ENCODE peak calls at places on chromosomes 3 and 15, in nine cellular contexts. X, L, V, M, A, O, U, R and B are unnamed samples.
A peak's percentile ranks its signal among the peaks of the same experiment; 100 is the strongest.

GRCh38 chr15:98899266-98900021 is 108.1 kb downstream of the PGPEP1L start:
- DNase-seq in L (no peak), V (no peak), O (no peak), X (no peak), U (no peak), M (peak; percentile 39), A (peak; percentile 60), R (no peak), B (no peak)

GRCh38 chr3:10474439-10474723 is 31.0 kb downstream of the ATP2B2 start:
- DNase-seq in R (no peak), V (no peak), L (no peak), O (no peak), X (no peak), U (no peak), M (no peak), A (no peak), B (no peak)

GRCh38 chr3:159151130-159151529 is 349.3 kb downstream of the MFSD1 start:
- DNase-seq in X (no peak), V (no peak), R (no peak), A (no peak), O (no peak), U (no peak), L (no peak), M (no peak), B (no peak)

GRCh38 chr3:61522064-61522463 is 39.3 kb upstream of the PTPRG start:
- DNase-seq in O (no peak), U (no peak), L (no peak), V (no peak), X (no peak), R (no peak), A (no peak), M (no peak), B (no peak)

GRCh38 chr15:25799906-25800700 is 63.0 kb downstream of the ATP10A start:
- DNase-seq in V (no peak), X (no peak), L (no peak), O (no peak), U (no peak), R (no peak), M (no peak), A (no peak), B (no peak)

GRCh38 chr3:128914966-128915645 is 35.7 kb downstream of the ACAD9 start:
- DNase-seq in X (no peak), O (no peak), U (no peak), M (no peak), L (no peak), R (no peak), A (no peak), V (no peak), B (no peak)

GRCh38 chr3:102223139-102223538 is 211.7 kb upstream of the ZPLD1 start:
- DNase-seq in O (no peak), V (no peak), L (no peak), U (no peak), A (no peak), X (no peak), R (no peak), M (no peak), B (no peak)

GRCh38 chr3:184742676-184743135 is 30.8 kb upstream of the MAGEF1 start:
- DNase-seq in U (no peak), X (no peak), M (no peak), L (no peak), O (no peak), A (no peak), V (no peak), R (peak; percentile 32), B (no peak)

GRCh38 chr15:67064607-67065530 is 533 bp upstream of the SMAD3 start:
- DNase-seq in M (no peak), A (peak; percentile 79), O (no peak), U (peak; percentile 60), L (peak; percentile 63), V (peak; percentile 79), R (no peak), X (no peak), B (peak; percentile 78)

GRCh38 chr3:122992628-122993570 is 34.7 kb downstream of the SEMA5B start:
- DNase-seq in U (no peak), X (no peak), R (no peak), V (no peak), A (no peak), O (no peak), L (no peak), M (no peak), B (no peak)

DNA sequence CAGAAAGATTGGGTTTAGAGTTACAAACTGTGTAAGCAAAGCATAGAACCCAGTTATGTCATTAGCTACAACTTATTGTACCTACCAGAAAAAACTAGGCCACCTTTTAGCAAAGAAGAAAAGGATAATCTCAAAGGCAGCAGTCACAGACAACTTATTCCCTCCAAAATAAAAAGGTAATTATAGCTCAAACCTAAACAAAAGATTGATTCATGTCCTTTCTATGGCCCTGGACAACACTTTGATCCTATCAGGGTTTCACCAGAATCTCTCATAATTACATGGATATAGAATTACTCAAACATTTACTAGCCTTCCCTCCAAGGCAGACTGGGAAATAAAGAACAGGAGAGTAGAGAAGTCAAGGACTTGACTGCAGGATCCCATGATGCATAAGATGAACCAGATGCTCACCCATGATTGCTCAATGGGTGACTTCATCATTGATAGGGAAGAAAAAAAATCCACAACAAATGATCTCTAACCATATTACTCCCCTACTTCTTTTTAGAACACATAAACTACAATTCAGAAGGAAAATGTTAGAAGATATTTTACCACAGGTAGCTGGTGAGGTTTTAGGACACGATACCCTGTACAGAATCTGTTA is 17.4 kb downstream of the DET1 start:
- DNase-seq in V (no peak), R (no peak), O (peak; percentile 46), L (no peak), X (no peak), M (peak; percentile 20), U (no peak), A (no peak), B (no peak)
- TF ChIP-seq CTCF in V (no peak), R (no peak), O (no peak), L (no peak), X (no peak), M (no peak), U (no peak), A (no peak), B (no peak)

GRCh38 chr3:156554842-156555687 is at the start of gene SSR3:
- DNase-seq in L (peak; percentile 99), X (peak; percentile 99), M (peak; percentile 100), O (peak; percentile 97), V (peak; percentile 99), U (peak; percentile 94), R (peak; percentile 97), A (peak; percentile 100), B (peak; percentile 97)
- TF ChIP-seq CTCF in L (peak; percentile 57), X (peak; percentile 23), M (peak; percentile 27), O (peak; percentile 19), V (no peak), U (no peak), R (no peak), A (peak; percentile 27), B (peak; percentile 49)

GRCh38 chr3:194343561-194343893 is 7.6 kb downstream of the CPN2 start:
- DNase-seq in X (no peak), M (no peak), V (no peak), U (no peak), O (no peak), L (no peak), A (no peak), R (no peak), B (no peak)
- TF ChIP-seq CTCF in X (no peak), M (no peak), V (no peak), U (no peak), O (no peak), L (no peak), A (no peak), R (no peak), B (no peak)

DNA sequence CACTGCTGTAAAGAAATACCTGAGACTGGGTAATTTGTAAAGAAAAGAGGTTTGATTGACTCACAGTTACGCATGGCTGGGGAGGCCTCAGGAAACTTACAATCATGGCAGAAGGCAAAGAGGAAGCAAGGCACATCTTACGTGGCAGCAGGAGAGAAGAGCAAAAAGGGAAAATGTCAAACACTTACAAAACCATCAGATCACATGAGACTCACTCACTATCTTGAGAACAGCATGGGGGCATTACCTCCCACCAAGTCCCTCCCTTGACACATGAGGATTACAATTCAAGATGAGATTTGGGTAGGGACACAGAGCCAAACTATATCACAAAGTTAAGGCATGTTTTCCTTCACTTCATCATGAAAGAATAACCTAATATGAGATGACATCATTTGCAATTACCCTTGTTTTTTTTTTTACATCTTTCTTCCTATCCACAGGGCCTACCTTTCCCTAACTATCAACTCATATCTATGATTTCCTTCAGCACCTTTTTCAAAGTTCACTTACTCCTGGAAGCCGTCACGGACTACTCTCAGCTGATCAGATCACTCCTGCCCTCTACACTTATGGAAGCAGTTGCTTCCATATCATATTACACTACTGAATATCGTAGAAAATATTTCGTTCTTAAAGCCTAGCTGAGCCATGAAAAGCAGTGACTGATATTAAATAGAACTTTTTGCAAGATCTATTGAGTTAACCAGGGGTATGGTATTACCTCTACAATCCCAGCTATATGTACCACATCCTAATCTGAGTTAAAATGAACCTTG is 25.5 kb upstream of the ATP8B4 start:
- DNase-seq in U (no peak), V (no peak), R (no peak), L (no peak), A (no peak), X (no peak), M (no peak), O (no peak), B (no peak)
- TF ChIP-seq CTCF in U (no peak), V (no peak), R (no peak), L (no peak), A (no peak), X (no peak), M (no peak), O (no peak), B (no peak)

DNA sequence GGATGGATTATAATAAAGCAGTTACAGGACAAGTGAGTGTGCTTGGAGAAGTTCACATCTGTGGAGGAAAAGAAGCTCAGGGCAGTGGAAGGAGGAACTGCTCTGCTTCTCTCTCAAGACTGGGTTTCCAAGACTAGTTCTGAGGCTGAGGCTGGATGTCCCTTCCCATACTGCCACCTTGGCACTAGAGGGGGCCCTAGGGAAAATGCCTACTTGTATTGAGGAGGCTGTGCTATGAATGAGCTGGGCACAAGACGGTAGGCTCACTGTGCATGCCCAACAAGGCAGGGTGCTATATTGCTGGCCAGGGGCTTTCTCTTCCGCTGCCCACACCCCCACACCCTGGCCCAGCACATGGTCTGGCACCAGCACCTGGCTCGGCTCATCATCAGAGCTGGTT is 65.2 kb downstream of the SLCO2A1 start:
- DNase-seq in O (no peak), R (no peak), X (no peak), U (no peak), L (no peak), A (no peak), M (no peak), V (peak; percentile 5), B (no peak)
- TF ChIP-seq CTCF in O (peak; percentile 12), R (no peak), X (no peak), U (no peak), L (no peak), A (no peak), M (peak; percentile 28), V (no peak), B (no peak)

GRCh38 chr15:72456684-72457083 is 17.4 kb upstream of the ARIH1 start:
- DNase-seq in U (no peak), X (no peak), A (no peak), M (no peak), R (no peak), L (no peak), O (no peak), V (no peak), B (no peak)
- TF ChIP-seq CTCF in U (no peak), X (no peak), A (no peak), M (no peak), R (no peak), L (no peak), O (no peak), V (no peak), B (no peak)

GRCh38 chr3:20069178-20069532 is 28.9 kb downstream of the KAT2B start:
- DNase-seq in X (no peak), A (no peak), U (no peak), M (no peak), R (no peak), O (no peak), V (no peak), L (no peak), B (no peak)
- TF ChIP-seq CTCF in X (no peak), A (no peak), U (no peak), M (no peak), R (no peak), O (no peak), V (no peak), L (no peak), B (no peak)